ENCODE peak calls at places on chromosomes 7 and 10, in four cellular contexts. One of them, this sample, is unnamed.

GRCh38 chr7:102289051-102289450 is 2.4 kb downstream of the SH2B2 start:
- DNase-seq in T-helper 2 cell: no peak
- DNase-seq in HCEC 1CT: no peak
- DNase-seq in stimulated activated CD4-positive, alpha-beta T cell treated with anti-CD3 and anti-CD28 coated beads, Interleukin-15, amount 100 ng/mL, for 1 hour: no peak
- DNase-seq in this sample: no peak

GRCh38 chr7:7110706-7111105 is 71.6 kb upstream of the C1GALT1 start:
- DNase-seq in T-helper 2 cell: no peak
- DNase-seq in HCEC 1CT: no peak
- DNase-seq in stimulated activated CD4-positive, alpha-beta T cell treated with anti-CD3 and anti-CD28 coated beads, Interleukin-15, amount 100 ng/mL, for 1 hour: no peak
- DNase-seq in this sample: no peak

GRCh38 chr7:18257711-18258110 is 230.1 kb upstream of the PRPS1L1 start:
- DNase-seq in T-helper 2 cell: no peak
- DNase-seq in HCEC 1CT: peak; percentile 25
- DNase-seq in stimulated activated CD4-positive, alpha-beta T cell treated with anti-CD3 and anti-CD28 coated beads, Interleukin-15, amount 100 ng/mL, for 1 hour: no peak
- DNase-seq in this sample: no peak

GRCh38 chr10:126013489-126014281 is 117.3 kb downstream of the FANK1 start:
- DNase-seq in T-helper 2 cell: no peak
- DNase-seq in HCEC 1CT: peak; percentile 87
- DNase-seq in stimulated activated CD4-positive, alpha-beta T cell treated with anti-CD3 and anti-CD28 coated beads, Interleukin-15, amount 100 ng/mL, for 1 hour: no peak
- DNase-seq in this sample: no peak

GRCh38 chr10:93907049-93907448 is 13.3 kb downstream of the SLC35G1 start:
- DNase-seq in T-helper 2 cell: no peak
- DNase-seq in HCEC 1CT: no peak
- DNase-seq in stimulated activated CD4-positive, alpha-beta T cell treated with anti-CD3 and anti-CD28 coated beads, Interleukin-15, amount 100 ng/mL, for 1 hour: no peak
- DNase-seq in this sample: no peak

GRCh38 chr7:101519324-101520017 is 109.6 kb downstream of the MYL10 start:
- DNase-seq in T-helper 2 cell: no peak
- DNase-seq in HCEC 1CT: peak; percentile 91
- DNase-seq in stimulated activated CD4-positive, alpha-beta T cell treated with anti-CD3 and anti-CD28 coated beads, Interleukin-15, amount 100 ng/mL, for 1 hour: no peak
- DNase-seq in this sample: no peak

GRCh38 chr10:109207361-109207760 is 716.0 kb downstream of the XPNPEP1 start:
- DNase-seq in T-helper 2 cell: no peak
- DNase-seq in HCEC 1CT: no peak
- DNase-seq in stimulated activated CD4-positive, alpha-beta T cell treated with anti-CD3 and anti-CD28 coated beads, Interleukin-15, amount 100 ng/mL, for 1 hour: no peak
- DNase-seq in this sample: no peak

GRCh38 chr7:9013940-9014339 is 580.5 kb downstream of the NXPH1 start:
- DNase-seq in T-helper 2 cell: no peak
- DNase-seq in HCEC 1CT: no peak
- DNase-seq in stimulated activated CD4-positive, alpha-beta T cell treated with anti-CD3 and anti-CD28 coated beads, Interleukin-15, amount 100 ng/mL, for 1 hour: no peak
- DNase-seq in this sample: no peak

GRCh38 chr7:28065308-28065707 is 115.3 kb downstream of the JAZF1 start:
- DNase-seq in T-helper 2 cell: no peak
- DNase-seq in HCEC 1CT: no peak
- DNase-seq in stimulated activated CD4-positive, alpha-beta T cell treated with anti-CD3 and anti-CD28 coated beads, Interleukin-15, amount 100 ng/mL, for 1 hour: no peak
- DNase-seq in this sample: no peak

GRCh38 chr7:1397491-1398327 is 61.6 kb downstream of the MICALL2 start:
- DNase-seq in T-helper 2 cell: no peak
- DNase-seq in HCEC 1CT: peak; percentile 83
- DNase-seq in stimulated activated CD4-positive, alpha-beta T cell treated with anti-CD3 and anti-CD28 coated beads, Interleukin-15, amount 100 ng/mL, for 1 hour: no peak
- DNase-seq in this sample: no peak

GRCh38 chr10:103592186-103593021 is 98.9 kb downstream of the NEURL1 start:
- DNase-seq in T-helper 2 cell: peak; percentile 9
- DNase-seq in HCEC 1CT: peak; percentile 27
- DNase-seq in stimulated activated CD4-positive, alpha-beta T cell treated with anti-CD3 and anti-CD28 coated beads, Interleukin-15, amount 100 ng/mL, for 1 hour: peak; percentile 15
- DNase-seq in this sample: no peak

GRCh38 chr7:129210256-129210988 is 14.4 kb upstream of the AHCYL2 start:
- DNase-seq in T-helper 2 cell: peak; percentile 49
- DNase-seq in HCEC 1CT: peak; percentile 31
- DNase-seq in stimulated activated CD4-positive, alpha-beta T cell treated with anti-CD3 and anti-CD28 coated beads, Interleukin-15, amount 100 ng/mL, for 1 hour: peak; percentile 50
- DNase-seq in this sample: no peak

GRCh38 chr7:151013356-151013727 is 11.0 kb downstream of the ATG9B start:
- DNase-seq in T-helper 2 cell: no peak
- DNase-seq in HCEC 1CT: no peak
- DNase-seq in stimulated activated CD4-positive, alpha-beta T cell treated with anti-CD3 and anti-CD28 coated beads, Interleukin-15, amount 100 ng/mL, for 1 hour: no peak
- DNase-seq in this sample: no peak

GRCh38 chr10:36636285-36636839 is 489.0 kb upstream of the ANKRD30A start:
- DNase-seq in T-helper 2 cell: no peak
- DNase-seq in HCEC 1CT: no peak
- DNase-seq in stimulated activated CD4-positive, alpha-beta T cell treated with anti-CD3 and anti-CD28 coated beads, Interleukin-15, amount 100 ng/mL, for 1 hour: no peak
- DNase-seq in this sample: no peak

GRCh38 chr10:90890347-90890746 is 18.6 kb downstream of the RPP30 start:
- DNase-seq in T-helper 2 cell: no peak
- DNase-seq in HCEC 1CT: peak; percentile 45
- DNase-seq in stimulated activated CD4-positive, alpha-beta T cell treated with anti-CD3 and anti-CD28 coated beads, Interleukin-15, amount 100 ng/mL, for 1 hour: no peak
- DNase-seq in this sample: no peak

GRCh38 chr7:2266911-2267310 is 24.9 kb downstream of the NUDT1 start:
- DNase-seq in T-helper 2 cell: no peak
- DNase-seq in HCEC 1CT: peak; percentile 42
- DNase-seq in stimulated activated CD4-positive, alpha-beta T cell treated with anti-CD3 and anti-CD28 coated beads, Interleukin-15, amount 100 ng/mL, for 1 hour: no peak
- DNase-seq in this sample: no peak

GRCh38 chr10:4407783-4408182 is 418.2 kb upstream of the AKR1E2 start:
- DNase-seq in T-helper 2 cell: no peak
- DNase-seq in HCEC 1CT: peak; percentile 90
- DNase-seq in stimulated activated CD4-positive, alpha-beta T cell treated with anti-CD3 and anti-CD28 coated beads, Interleukin-15, amount 100 ng/mL, for 1 hour: no peak
- DNase-seq in this sample: no peak

GRCh38 chr7:44289341-44290249 is 35.8 kb downstream of the CAMK2B start:
- DNase-seq in T-helper 2 cell: no peak
- DNase-seq in HCEC 1CT: no peak
- DNase-seq in stimulated activated CD4-positive, alpha-beta T cell treated with anti-CD3 and anti-CD28 coated beads, Interleukin-15, amount 100 ng/mL, for 1 hour: no peak
- DNase-seq in this sample: no peak

GRCh38 chr10:72097448-72098300 is 9.3 kb upstream of the SPOCK2 start:
- DNase-seq in T-helper 2 cell: no peak
- DNase-seq in HCEC 1CT: peak; percentile 91
- DNase-seq in stimulated activated CD4-positive, alpha-beta T cell treated with anti-CD3 and anti-CD28 coated beads, Interleukin-15, amount 100 ng/mL, for 1 hour: no peak
- DNase-seq in this sample: no peak

GRCh38 chr7:96076350-96076707 is 245.6 kb downstream of the SLC25A13 start:
- DNase-seq in T-helper 2 cell: no peak
- DNase-seq in HCEC 1CT: no peak
- DNase-seq in stimulated activated CD4-positive, alpha-beta T cell treated with anti-CD3 and anti-CD28 coated beads, Interleukin-15, amount 100 ng/mL, for 1 hour: no peak
- DNase-seq in this sample: no peak

GRCh38 chr7:83326223-83326622 is 163.5 kb upstream of the PCLO start:
- DNase-seq in T-helper 2 cell: no peak
- DNase-seq in HCEC 1CT: no peak
- DNase-seq in stimulated activated CD4-positive, alpha-beta T cell treated with anti-CD3 and anti-CD28 coated beads, Interleukin-15, amount 100 ng/mL, for 1 hour: no peak
- DNase-seq in this sample: no peak